ENCODE peak calls at places on chromosomes 3 and 15, in four cellular contexts. C is H1, W is esophagus muscularis mucosa, M is body of pancreas. G is an unnamed sample.

GRCh38 chr3:126081618-126082333 is 2.1 kb downstream of the SLC41A3 start:
- DNase-seq in C (no peak), W (peak; percentile 91), M (no peak), G (no peak)

GRCh38 chr3:171001957-171002694 is 24.4 kb downstream of the SLC2A2 start:
- DNase-seq in C (no peak), W (no peak), M (peak; percentile 17), G (no peak)

GRCh38 chr3:18422972-18423371 is 2.2 kb downstream of the SATB1 start:
- DNase-seq in C (no peak), W (no peak), M (no peak), G (no peak)

GRCh38 chr15:96392380-96393208 is 62.1 kb downstream of the NR2F2 start:
- DNase-seq in C (peak; percentile 52), W (no peak), M (no peak), G (no peak)

GRCh38 chr3:107384428-107384827 is 7.2 kb downstream of the CCDC54 start:
- DNase-seq in C (no peak), W (no peak), M (no peak), G (no peak)

GRCh38 chr15:31400222-31400927 is 73.7 kb downstream of the KLF13 start:
- DNase-seq in C (no peak), W (no peak), M (no peak), G (no peak)

GRCh38 chr3:106208979-106209378 is 340.2 kb upstream of the CBLB start:
- DNase-seq in C (no peak), W (no peak), M (no peak), G (no peak)

GRCh38 chr15:62494144-62494543 is 329.1 kb upstream of the C2CD4B start:
- DNase-seq in C (no peak), W (no peak), M (no peak), G (no peak)

GRCh38 chr3:45693941-45694521 is 4.8 kb downstream of the SACM1L start:
- DNase-seq in C (no peak), W (no peak), M (no peak), G (no peak)

GRCh38 chr15:54859982-54860381 is 336.8 kb downstream of the RSL24D1 start:
- DNase-seq in C (no peak), W (no peak), M (no peak), G (no peak)

GRCh38 chr3:45965281-45966052 is 22.2 kb downstream of the CXCR6 start:
- DNase-seq in C (no peak), W (no peak), M (no peak), G (no peak)

GRCh38 chr3:134651347-134652041 is 672 bp upstream of the KY start:
- DNase-seq in C (no peak), W (peak; percentile 89), M (no peak), G (peak; percentile 15)

GRCh38 chr3:186261638-186262037 is 100.4 kb downstream of the DGKG start:
- DNase-seq in C (no peak), W (no peak), M (no peak), G (no peak)

GRCh38 chr3:128950223-128950938 is 43.5 kb downstream of the CFAP92 start:
- DNase-seq in C (peak; percentile 27), W (no peak), M (no peak), G (no peak)

GRCh38 chr15:57224664-57225063 is 151.6 kb upstream of the CGNL1 start:
- DNase-seq in C (no peak), W (no peak), M (no peak), G (no peak)

GRCh38 chr3:30311781-30312180 is 294.6 kb upstream of the TGFBR2 start:
- DNase-seq in C (no peak), W (no peak), M (no peak), G (peak; percentile 38)

GRCh38 chr3:145882416-145882815 is 278.6 kb downstream of the PLOD2 start:
- DNase-seq in C (no peak), W (no peak), M (no peak), G (no peak)

GRCh38 chr15:101496198-101496986 is 6.9 kb upstream of the PCSK6 start:
- DNase-seq in C (peak; percentile 47), W (peak; percentile 88), M (no peak), G (no peak)

GRCh38 chr3:362939-363338 is 166.4 kb downstream of the CHL1 start:
- DNase-seq in C (no peak), W (no peak), M (no peak), G (no peak)

GRCh38 chr15:77014137-77015081 is 19.5 kb downstream of the PSTPIP1 start:
- DNase-seq in C (no peak), W (no peak), M (no peak), G (no peak)

GRCh38 chr3:172104471-172105072 is 65.2 kb downstream of the FNDC3B start:
- DNase-seq in C (no peak), W (no peak), M (peak; percentile 73), G (no peak)

GRCh38 chr3:50185230-50185629 is 6.2 kb upstream of the GNAT1 start:
- DNase-seq in C (no peak), W (no peak), M (no peak), G (no peak)

GRCh38 chr15:95825198-95825597 is 505.3 kb upstream of the NR2F2 start:
- DNase-seq in C (no peak), W (no peak), M (no peak), G (no peak)

GRCh38 chr3:127221062-127222035 is 28.4 kb downstream of the PRR23E start:
- DNase-seq in C (no peak), W (peak; percentile 88), M (no peak), G (no peak)
- TF ChIP-seq POLR2A in C (no peak), W (no peak), M (no peak), G (no peak)

DNA sequence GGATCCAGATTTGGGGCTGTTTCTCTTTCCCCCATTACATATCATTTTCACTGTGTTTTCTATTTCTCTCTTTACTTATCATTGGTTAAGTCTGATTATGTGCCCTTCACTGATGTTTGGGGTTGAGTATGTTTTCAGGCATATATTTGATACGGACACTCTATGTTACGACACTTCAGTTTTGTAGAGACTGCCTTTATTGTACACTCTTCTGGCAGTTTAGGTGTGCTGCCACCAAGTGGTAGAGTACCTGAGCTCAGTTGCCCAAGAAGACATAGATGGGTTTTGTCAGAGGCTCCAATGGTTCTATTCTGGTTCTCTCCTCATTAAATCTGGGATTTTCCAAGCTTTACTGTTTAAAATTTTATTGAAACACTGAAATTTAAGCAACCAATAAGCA is 255.0 kb upstream of the ROPN1 start:
- DNase-seq in C (no peak), W (no peak), M (no peak), G (no peak)
- TF ChIP-seq CTCF in C (no peak), W (peak; percentile 36), M (no peak), G (no peak)

GRCh38 chr15:51079226-51079625 is 15.5 kb downstream of the TNFAIP8L3 start:
- DNase-seq in C (no peak), W (no peak), M (no peak), G (no peak)

GRCh38 chr15:51076142-51076897 is 18.4 kb downstream of the TNFAIP8L3 start:
- DNase-seq in C (no peak), W (no peak), M (no peak), G (no peak)

GRCh38 chr15:51076898-51077564 is 17.7 kb downstream of the TNFAIP8L3 start:
- DNase-seq in C (peak; percentile 70), W (no peak), M (peak; percentile 18), G (no peak)

GRCh38 chr15:51075364-51075763 is 19.3 kb downstream of the TNFAIP8L3 start:
- DNase-seq in C (no peak), W (no peak), M (no peak), G (peak; percentile 61)

GRCh38 chr15:51077565-51078153 is 17.0 kb downstream of the TNFAIP8L3 start:
- DNase-seq in C (peak; percentile 89), W (no peak), M (peak; percentile 75), G (no peak)
- TF ChIP-seq POLR2A in C (peak; percentile 69), W (peak; percentile 12), M (no peak), G (no peak)

GRCh38 chr3:64179249-64179648 is 46.0 kb downstream of the PRICKLE2 start:
- DNase-seq in C (no peak), W (no peak), M (no peak), G (no peak)
- TF ChIP-seq CTCF in C (no peak), W (peak; percentile 13), M (no peak), G (no peak)

GRCh38 chr3:49022751-49023171 is 840 bp downstream of the NDUFAF3 start:
- DNase-seq in C (no peak), W (no peak), M (no peak), G (no peak)
- TF ChIP-seq POLR2A in C (peak; percentile 48), W (no peak), M (no peak), G (no peak)

G was measured in prostate gland.